ENCODE peak calls at places on chromosome 21, in five cellular contexts. R is mammary epithelial cell, W is hepatocyte, L is caudate nucleus, H is psoas muscle. U is an unnamed sample.

GRCh38 chr21:27134513-27134912 is 167.6 kb upstream of the ADAMTS5 start:
- DNase-seq in R (peak), H (no peak), L (no peak), W (no peak), U (no peak)

GRCh38 chr21:32412162-32412997 is at the start of gene EVA1C:
- DNase-seq in W (peak), L (peak), H (peak), R (peak), U (peak)

GRCh38 chr21:29431680-29432079 is 133.0 kb downstream of the BACH1 start:
- DNase-seq in H (no peak), W (no peak), L (no peak), R (no peak), U (no peak)

GRCh38 chr21:20882462-20883415 is 115.5 kb upstream of the NCAM2 start:
- DNase-seq in W (peak), H (no peak), L (peak), R (no peak), U (no peak)

GRCh38 chr21:42189860-42190491 is 29.0 kb upstream of the ABCG1 start:
- DNase-seq in H (no peak), L (no peak), W (no peak), R (no peak), U (no peak)

GRCh38 chr21:31182231-31183129 is 144.2 kb upstream of the KRTAP19-8 start:
- DNase-seq in H (no peak), L (no peak), W (no peak), R (no peak), U (no peak)

GRCh38 chr21:42341776-42342542 is 8.8 kb downstream of the TFF2 start:
- DNase-seq in H (no peak), W (no peak), L (no peak), R (no peak), U (no peak)

GRCh38 chr21:29213513-29214385 is 83.3 kb downstream of the MAP3K7CL start:
- DNase-seq in W (no peak), H (no peak), L (no peak), R (no peak), U (no peak)

GRCh38 chr21:27371065-27371464 is 404.2 kb upstream of the ADAMTS5 start:
- DNase-seq in R (no peak), H (no peak), W (no peak), L (no peak), U (no peak)

GRCh38 chr21:33265664-33266049 is 510 bp upstream of the IL10RB start:
- DNase-seq in H (peak), R (peak), W (peak), L (no peak), U (peak)

GRCh38 chr21:41616063-41616591 is 108.2 kb upstream of the TMPRSS2 start:
- DNase-seq in R (peak), L (no peak), W (no peak), H (no peak), U (no peak)

GRCh38 chr21:24552491-24552890 is 1054.8 kb downstream of the MRPL39 start:
- DNase-seq in L (no peak), R (no peak), W (no peak), H (no peak), U (no peak)

GRCh38 chr21:28801906-28802305 is 190.8 kb downstream of the LTN1 start:
- DNase-seq in R (no peak), L (no peak), W (no peak), H (no peak), U (no peak)

GRCh38 chr21:34147835-34148804 is 74.7 kb downstream of the MRPS6 start:
- DNase-seq in R (peak), W (no peak), H (no peak), L (no peak), U (no peak)

GRCh38 chr21:20329636-20330035 is 668.6 kb upstream of the NCAM2 start:
- DNase-seq in L (no peak), W (no peak), H (no peak), R (no peak), U (no peak)

GRCh38 chr21:34992180-34992579 is 56.9 kb downstream of the RUNX1 start:
- DNase-seq in R (no peak), H (no peak), W (no peak), L (no peak), U (no peak)

GRCh38 chr21:35179990-35180557 is 131.0 kb upstream of the RUNX1 start:
- DNase-seq in L (no peak), W (no peak), R (peak), H (no peak), U (no peak)

GRCh38 chr21:38809170-38809878 is 3.6 kb downstream of the ETS2 start:
- DNase-seq in L (no peak), W (no peak), R (no peak), H (no peak), U (no peak)

GRCh38 chr21:26099610-26100219 is 70.9 kb downstream of the APP start:
- DNase-seq in R (no peak), L (no peak), W (no peak), H (no peak), U (no peak)

GRCh38 chr21:46517361-46517760 is 58.7 kb downstream of the DIP2A start:
- DNase-seq in H (peak), W (no peak), R (no peak), L (peak), U (no peak)

GRCh38 chr21:16040601-16041000 is 310.8 kb downstream of the USP25 start:
- DNase-seq in L (no peak), R (peak), H (no peak), W (no peak), U (no peak)

GRCh38 chr21:41641821-41642368 is 125.0 kb downstream of the RIPK4 start:
- DNase-seq in W (peak), H (peak), L (no peak), R (peak), U (no peak)

GRCh38 chr21:42799516-42799915 is 79.8 kb downstream of the WDR4 start:
- DNase-seq in L (no peak), R (peak), H (no peak), W (no peak), U (no peak)

GRCh38 chr21:38475519-38475918 is 22.8 kb downstream of the ERG start:
- DNase-seq in W (no peak), R (no peak), L (no peak), H (no peak), U (no peak)

GRCh38 chr21:24759348-24760118 is 847.7 kb downstream of the MRPL39 start:
- DNase-seq in R (no peak), L (no peak), W (no peak), H (no peak), U (no peak)

GRCh38 chr21:39313042-39313456 is 383 bp downstream of the BRWD1 start:
- DNase-seq in R (no peak), L (no peak), H (no peak), W (no peak), U (peak)

GRCh38 chr21:31682625-31683024 is 23.1 kb downstream of the SOD1 start:
- DNase-seq in L (no peak), R (no peak), W (no peak), H (no peak), U (no peak)

GRCh38 chr21:42058631-42059111 is 12.4 kb upstream of the UMODL1 start:
- DNase-seq in H (no peak), R (no peak), L (no peak), W (no peak), U (peak)

GRCh38 chr21:35257413-35257812 is 208.3 kb upstream of the RUNX1 start:
- DNase-seq in H (peak), W (peak), R (peak), L (no peak), U (peak)

GRCh38 chr21:24988941-24989340 is 618.3 kb downstream of the MRPL39 start:
- DNase-seq in L (no peak), W (peak), H (no peak), R (no peak), U (no peak)

GRCh38 chr21:25700741-25701140 is 34.0 kb downstream of the ATP5PF start:
- DNase-seq in H (no peak), R (peak), L (no peak), W (peak), U (no peak)

GRCh38 chr21:42381347-42381984 is 14.4 kb downstream of the TMPRSS3 start:
- DNase-seq in R (peak), W (peak), H (no peak), L (no peak), U (no peak)

GRCh38 chr21:43609501-43610340 is 49.6 kb downstream of the HSF2BP start:
- DNase-seq in L (no peak), R (peak), W (peak), H (no peak), U (peak)

GRCh38 chr21:34023691-34024381 is 49.5 kb upstream of the MRPS6 start:
- DNase-seq in H (no peak), W (no peak), R (no peak), L (no peak), U (peak)

GRCh38 chr21:30243691-30244090 is 27.8 kb upstream of the CLDN8 start:
- DNase-seq in W (no peak), H (no peak), L (no peak), R (no peak), U (no peak)

GRCh38 chr21:30391615-30392014 is 4.2 kb upstream of the KRTAP13-1 start:
- DNase-seq in L (no peak), H (no peak), W (no peak), R (no peak), U (no peak)

GRCh38 chr21:36890086-36890485 is 76.4 kb downstream of the HLCS start:
- DNase-seq in R (no peak), H (no peak), W (no peak), L (no peak), U (peak)
- H3K27ac ChIP-seq in R (no peak), H (peak), W (no peak), L (no peak), U (peak)

DNA sequence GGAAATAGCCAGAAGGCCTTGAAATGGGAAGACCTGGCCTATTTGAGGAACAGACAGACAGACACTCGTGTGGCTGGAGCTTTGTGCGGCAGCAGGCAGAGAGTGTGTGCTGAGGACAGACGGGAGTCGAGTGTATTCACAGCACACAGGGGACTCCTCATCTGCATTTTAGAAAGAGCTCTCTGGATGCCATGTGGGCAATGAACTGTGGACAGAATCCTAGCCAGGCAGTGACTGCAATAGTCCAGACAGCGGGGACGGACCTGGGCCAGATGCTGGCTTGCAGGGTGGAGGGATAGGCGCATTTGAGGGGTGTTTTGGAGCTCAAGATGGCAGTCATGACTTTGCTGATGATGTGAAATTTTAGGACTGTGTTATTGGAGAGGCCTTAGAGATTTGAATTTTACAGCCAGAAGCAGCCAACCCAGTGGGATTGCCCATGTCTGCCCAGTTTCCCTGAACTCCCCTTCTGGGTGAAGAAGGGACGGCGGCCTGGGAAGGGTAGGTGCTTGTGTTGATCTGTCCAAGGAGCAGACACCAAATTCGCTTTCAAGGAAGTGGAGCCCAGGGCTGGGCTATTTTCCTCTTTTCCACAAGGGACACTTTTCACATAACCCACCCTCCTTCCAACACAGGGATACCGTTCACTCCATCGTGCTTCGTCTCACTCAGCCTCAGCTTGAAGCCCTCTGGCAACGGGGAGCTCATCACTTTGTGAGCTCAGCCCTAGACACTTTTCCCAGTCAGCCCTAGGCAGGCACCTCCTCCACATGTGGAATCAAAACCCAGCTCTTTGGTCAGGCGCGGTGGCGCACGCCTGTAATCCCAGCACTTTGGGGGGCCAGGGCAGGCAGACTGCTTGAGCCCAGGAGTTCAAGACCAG is 43.8 kb downstream of the CHAF1B start:
- DNase-seq in H (no peak), R (no peak), W (no peak), L (no peak), U (no peak)
- H3K27ac ChIP-seq in H (peak), R (peak), W (peak), L (peak), U (peak)

GRCh38 chr21:19122371-19122770 is 718.8 kb upstream of the TMPRSS15 start:
- DNase-seq in R (no peak), L (no peak), W (no peak), H (no peak), U (no peak)

GRCh38 chr21:19123525-19123924 is 719.9 kb upstream of the TMPRSS15 start:
- DNase-seq in L (no peak), R (no peak), W (no peak), H (no peak), U (no peak)

GRCh38 chr21:19123053-19123452 is 719.5 kb upstream of the TMPRSS15 start:
- DNase-seq in W (no peak), H (no peak), R (no peak), L (no peak), U (no peak)

GRCh38 chr21:19120591-19120990 is 717.0 kb upstream of the TMPRSS15 start:
- DNase-seq in R (no peak), H (no peak), W (no peak), L (no peak), U (no peak)
- H3K27ac ChIP-seq in R (no peak), H (no peak), W (no peak), L (no peak), U (no peak)

DNA sequence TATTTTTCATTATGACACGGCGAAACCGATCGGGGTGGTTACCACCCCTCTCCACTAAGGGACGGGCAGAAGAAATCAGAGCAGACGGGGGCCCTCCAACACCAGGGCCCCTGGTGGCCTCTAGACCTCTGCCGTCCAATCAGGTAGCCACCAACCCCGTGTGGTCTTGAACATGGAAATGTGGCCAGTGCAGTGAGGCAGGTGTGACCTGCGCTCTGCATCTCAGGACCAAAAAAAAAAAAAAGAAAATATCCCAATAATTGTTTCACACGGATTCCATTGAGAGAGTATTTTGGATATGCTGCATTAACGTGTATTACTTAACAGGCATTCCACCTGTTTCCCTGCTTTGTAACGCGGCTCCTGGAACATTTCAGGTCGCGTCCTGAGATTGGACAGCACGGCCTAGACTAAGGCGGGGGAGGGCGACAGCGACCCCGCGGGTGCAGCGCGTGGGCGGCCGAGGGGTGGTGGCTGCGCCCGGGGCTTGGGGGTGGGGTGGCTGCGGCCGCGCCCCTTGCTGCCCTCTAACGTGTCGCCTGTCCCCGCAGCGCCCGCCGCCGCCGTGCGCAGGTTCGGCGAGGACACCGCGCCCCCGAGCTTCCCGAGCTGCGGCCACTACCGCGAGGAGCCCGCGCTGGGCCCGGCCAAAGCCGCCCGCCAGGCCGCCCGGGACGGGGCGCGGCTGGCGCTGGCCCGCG is 48.3 kb downstream of the SIM2 start:
- DNase-seq in R (no peak), L (no peak), W (no peak), H (no peak), U (no peak)
- H3K27ac ChIP-seq in R (no peak), L (no peak), W (no peak), H (no peak), U (no peak)

GRCh38 chr21:15005391-15005790 is 59.4 kb downstream of the NRIP1 start:
- DNase-seq in R (no peak), L (no peak), H (no peak), W (no peak), U (no peak)
- H3K27ac ChIP-seq in R (no peak), L (peak), H (peak), W (no peak), U (no peak)

GRCh38 chr21:17436626-17437111 is 76.2 kb upstream of the CXADR start:
- DNase-seq in R (no peak), H (no peak), L (no peak), W (peak), U (no peak)
- H3K27ac ChIP-seq in R (no peak), H (no peak), L (peak), W (peak), U (no peak)

GRCh38 chr21:45127937-45128336 is 53.6 kb downstream of the ADARB1 start:
- DNase-seq in W (no peak), L (no peak), R (no peak), H (no peak), U (no peak)
- H3K27ac ChIP-seq in W (no peak), L (no peak), R (no peak), H (no peak), U (no peak)

U was measured in lung.